ENCODE peak calls at places on chromosomes 2 and 18, in nine cellular contexts. W is tibial nerve; X is CD8-positive, alpha-beta T cell; M is ovary; K is GM23338; Y is heart left ventricle; O is astrocyte; G is endothelial cell of umbilical vein; F is fibroblast of the aortic adventitia. Q is an unnamed sample.

GRCh38 chr18:74994502-74995403 is 214.2 kb downstream of the PTGR3 start:
- DNase-seq in W (no peak), X (no peak), M (no peak), K (no peak), Y (no peak), O (peak; percentile 25), G (peak; percentile 75), F (peak; percentile 8), Q (no peak)

GRCh38 chr18:3906072-3906471 is 456.1 kb downstream of the TGIF1 start:
- DNase-seq in W (no peak), X (no peak), M (no peak), K (no peak), Y (no peak), O (peak; percentile 18), G (no peak), F (peak; percentile 49), Q (no peak)

GRCh38 chr2:153068067-153068466 is 349.6 kb downstream of the ARL6IP6 start:
- DNase-seq in W (no peak), X (no peak), M (no peak), K (no peak), Y (no peak), O (no peak), G (no peak), F (no peak), Q (no peak)

GRCh38 chr18:64271975-64272659 is 123.2 kb upstream of the LINC00305 start:
- DNase-seq in W (no peak), X (no peak), M (no peak), K (no peak), Y (no peak), O (no peak), G (no peak), F (no peak), Q (no peak)

GRCh38 chr2:241217320-241218031 is 29.0 kb downstream of the ANO7 start:
- DNase-seq in W (peak; percentile 47), X (no peak), M (peak; percentile 77), K (peak; percentile 85), Y (peak; percentile 76), O (peak; percentile 66), G (peak; percentile 63), F (peak; percentile 65), Q (no peak)

GRCh38 chr18:57121542-57122112 is 25.3 kb upstream of the BOD1L2 start:
- DNase-seq in W (no peak), X (no peak), M (no peak), K (peak; percentile 62), Y (no peak), O (no peak), G (no peak), F (no peak), Q (no peak)

GRCh38 chr2:56784046-56784445 is 600.3 kb downstream of the CCDC85A start:
- DNase-seq in W (no peak), X (no peak), M (no peak), K (peak; percentile 8), Y (no peak), O (no peak), G (no peak), F (no peak), Q (no peak)

GRCh38 chr2:220166616-220167015 is 539.2 kb downstream of the SLC4A3 start:
- DNase-seq in W (no peak), X (no peak), M (no peak), K (no peak), Y (no peak), O (no peak), G (no peak), F (no peak), Q (no peak)

GRCh38 chr2:238401539-238401938 is 25.2 kb upstream of the ASB1 start:
- DNase-seq in W (no peak), X (no peak), M (no peak), K (no peak), Y (no peak), O (no peak), G (no peak), F (no peak), Q (no peak)

DNA sequence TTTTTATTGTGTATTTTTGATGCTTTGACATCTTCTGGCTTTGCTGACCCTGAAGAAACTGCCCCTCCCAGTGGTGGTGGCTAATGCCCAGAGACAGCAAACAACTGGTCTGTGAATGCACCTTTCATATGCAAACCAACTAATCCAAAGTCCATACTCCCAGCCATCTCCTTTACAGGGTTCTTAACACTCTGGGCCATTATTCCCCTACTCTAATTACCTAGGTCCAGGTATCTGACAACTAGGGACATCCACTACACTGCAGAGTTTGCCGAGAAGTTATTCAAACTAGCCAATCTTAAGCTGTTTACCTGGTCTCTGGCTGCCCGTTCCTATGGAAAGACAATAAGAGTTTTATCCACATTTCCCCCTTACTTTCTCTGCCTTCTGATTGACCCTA is 73.6 kb downstream of the FSHR start:
- DNase-seq in W (no peak), X (no peak), M (no peak), K (peak; percentile 28), Y (no peak), O (no peak), G (no peak), F (no peak), Q (no peak)
- TF ChIP-seq CTCF in W (no peak), X (no peak), M (no peak), K (no peak), Y (no peak), O (no peak), G (no peak), F (no peak), Q (no peak)

GRCh38 chr2:52264911-52265310 is 1233.0 kb upstream of the NRXN1 start:
- DNase-seq in W (no peak), X (no peak), M (no peak), K (no peak), Y (no peak), O (no peak), G (no peak), F (no peak), Q (no peak)
- TF ChIP-seq CTCF in W (no peak), X (no peak), M (no peak), K (no peak), Y (no peak), O (no peak), G (no peak), F (no peak), Q (no peak)

GRCh38 chr2:127641846-127642510 is 4.0 kb upstream of the GPR17 start:
- DNase-seq in W (no peak), X (peak; percentile 68), M (no peak), K (no peak), Y (no peak), O (no peak), G (no peak), F (no peak), Q (no peak)
- TF ChIP-seq CTCF in W (no peak), X (no peak), M (no peak), K (no peak), Y (no peak), O (no peak), G (no peak), F (no peak), Q (no peak)

GRCh38 chr2:26435106-26435505 is 33.4 kb downstream of the DRC1 start:
- DNase-seq in W (no peak), X (no peak), M (no peak), K (no peak), Y (no peak), O (no peak), G (no peak), F (no peak), Q (no peak)
- TF ChIP-seq CTCF in W (no peak), X (no peak), M (no peak), K (no peak), Y (no peak), O (no peak), G (no peak), F (no peak), Q (no peak)

GRCh38 chr2:177044686-177045085 is 167.9 kb upstream of the HNRNPA3 start:
- DNase-seq in W (no peak), X (no peak), M (no peak), K (no peak), Y (no peak), O (no peak), G (no peak), F (no peak), Q (no peak)

GRCh38 chr2:177038772-177039484 is 173.7 kb upstream of the HNRNPA3 start:
- DNase-seq in W (no peak), X (no peak), M (no peak), K (no peak), Y (no peak), O (no peak), G (no peak), F (no peak), Q (no peak)

GRCh38 chr2:177036754-177037153 is 175.8 kb upstream of the HNRNPA3 start:
- DNase-seq in W (no peak), X (no peak), M (no peak), K (no peak), Y (no peak), O (no peak), G (no peak), F (no peak), Q (no peak)

GRCh38 chr2:177042311-177042710 is 170.3 kb upstream of the HNRNPA3 start:
- DNase-seq in W (no peak), X (no peak), M (no peak), K (no peak), Y (no peak), O (no peak), G (no peak), F (no peak), Q (no peak)
- TF ChIP-seq CTCF in W (no peak), X (no peak), M (no peak), K (no peak), Y (no peak), O (no peak), G (no peak), F (no peak), Q (no peak)

Q was measured in AG04450.